ENCODE peak calls at places on chromosomes 6 and 20, in eight cellular contexts. A, S, J, G, N, Z, R and T are unnamed samples.

GRCh38 chr6:167699141-167700036 is 127.3 kb upstream of the AFDN start:
- DNase-seq in N (peak; percentile 85), A (peak; percentile 8), J (no peak), Z (peak; percentile 76), G (peak; percentile 15), S (peak; percentile 72), R (no peak), T (no peak)

GRCh38 chr6:68427630-68428029 is 207.5 kb upstream of the ADGRB3 start:
- DNase-seq in N (no peak), J (no peak), S (no peak), G (no peak), R (no peak), Z (no peak), A (no peak), T (no peak)

GRCh38 chr20:21693322-21693721 is 12.1 kb upstream of the PAX1 start:
- DNase-seq in N (no peak), Z (no peak), G (no peak), S (no peak), R (peak; percentile 67), J (peak; percentile 36), A (no peak), T (no peak)

GRCh38 chr20:1154734-1155133 is 30.0 kb downstream of the TMEM74B start:
- DNase-seq in J (no peak), S (no peak), R (no peak), N (no peak), A (no peak), G (no peak), Z (no peak), T (peak; percentile 12)

GRCh38 chr6:26056583-26057350 is 30.5 kb upstream of the HFE start:
- DNase-seq in Z (no peak), S (no peak), A (peak; percentile 24), J (peak; percentile 23), R (peak; percentile 56), G (no peak), N (no peak), T (peak; percentile 94)

GRCh38 chr6:2782356-2782708 is 17.1 kb downstream of the WRNIP1 start:
- DNase-seq in Z (no peak), A (no peak), G (no peak), R (no peak), S (no peak), N (no peak), J (no peak), T (no peak)

GRCh38 chr6:18503588-18504231 is 116.6 kb downstream of the RNF144B start:
- DNase-seq in N (no peak), A (peak; percentile 81), J (peak; percentile 78), R (peak; percentile 83), S (peak; percentile 32), Z (no peak), G (no peak), T (peak; percentile 92)

GRCh38 chr6:116060572-116061283 is at the start of gene FRK:
- DNase-seq in Z (no peak), J (no peak), N (no peak), S (peak; percentile 17), G (no peak), A (peak; percentile 49), R (no peak), T (no peak)

GRCh38 chr6:41687501-41688175 is 47.8 kb downstream of the TFEB start:
- DNase-seq in Z (no peak), S (no peak), R (no peak), A (no peak), G (no peak), N (no peak), J (no peak), T (no peak)

GRCh38 chr20:33658510-33658909 is 3.6 kb upstream of the C20orf144 start:
- DNase-seq in S (no peak), N (no peak), G (no peak), A (no peak), J (no peak), Z (no peak), R (no peak), T (no peak)

GRCh38 chr20:47055699-47056369 is 161.2 kb downstream of the EYA2 start:
- DNase-seq in R (no peak), S (no peak), N (no peak), G (no peak), Z (no peak), J (no peak), A (peak; percentile 80), T (no peak)

GRCh38 chr20:11207749-11208502 is 534.1 kb upstream of the JAG1 start:
- DNase-seq in N (no peak), Z (no peak), A (peak; percentile 72), R (no peak), G (no peak), J (no peak), S (no peak), T (no peak)

GRCh38 chr6:104218132-104218531 is 641.6 kb downstream of the HACE1 start:
- DNase-seq in R (no peak), A (no peak), S (no peak), G (no peak), J (no peak), Z (no peak), N (no peak), T (no peak)

GRCh38 chr20:48155231-48155630 is 369.9 kb upstream of the SULF2 start:
- DNase-seq in N (no peak), A (no peak), Z (no peak), R (no peak), G (no peak), J (no peak), S (no peak), T (no peak)

GRCh38 chr6:168179702-168180382 is 100.8 kb upstream of the FRMD1 start:
- DNase-seq in S (no peak), N (no peak), J (no peak), A (no peak), Z (no peak), G (no peak), R (no peak), T (no peak)

GRCh38 chr20:45857836-45858250 is 429 bp downstream of the ZSWIM3 start:
- DNase-seq in A (no peak), J (no peak), N (no peak), S (no peak), R (peak; percentile 44), Z (no peak), G (no peak), T (no peak)

GRCh38 chr20:49519777-49520359 is 37.4 kb upstream of the KCNB1 start:
- DNase-seq in A (no peak), R (no peak), Z (no peak), N (no peak), J (no peak), S (no peak), G (no peak), T (no peak)
- TF ChIP-seq CTCF in A (no peak), R (no peak), Z (no peak), N (no peak), J (no peak), S (no peak), G (no peak), T (no peak)

GRCh38 chr6:373031-373430 is 18.5 kb upstream of the IRF4 start:
- DNase-seq in N (no peak), S (no peak), J (no peak), A (no peak), G (no peak), Z (no peak), R (no peak), T (no peak)

GRCh38 chr6:374956-375355 is 16.6 kb upstream of the IRF4 start:
- DNase-seq in N (no peak), Z (no peak), R (no peak), A (no peak), J (no peak), G (no peak), S (no peak), T (no peak)

GRCh38 chr6:376823-377571 is 14.6 kb upstream of the IRF4 start:
- DNase-seq in A (no peak), J (no peak), N (no peak), R (no peak), G (no peak), S (no peak), Z (no peak), T (no peak)

GRCh38 chr6:372336-372911 is 19.1 kb upstream of the IRF4 start:
- DNase-seq in N (no peak), S (no peak), G (no peak), A (no peak), J (no peak), R (no peak), Z (no peak), T (no peak)

GRCh38 chr6:373773-374724 is 17.5 kb upstream of the IRF4 start:
- DNase-seq in A (peak; percentile 46), R (no peak), G (no peak), Z (no peak), S (no peak), N (no peak), J (peak; percentile 60), T (no peak)
- TF ChIP-seq CTCF in A (peak; percentile 44), R (no peak), G (no peak), Z (peak; percentile 10), S (no peak), N (peak; percentile 14), J (peak; percentile 16), T (peak; percentile 10)

DNA sequence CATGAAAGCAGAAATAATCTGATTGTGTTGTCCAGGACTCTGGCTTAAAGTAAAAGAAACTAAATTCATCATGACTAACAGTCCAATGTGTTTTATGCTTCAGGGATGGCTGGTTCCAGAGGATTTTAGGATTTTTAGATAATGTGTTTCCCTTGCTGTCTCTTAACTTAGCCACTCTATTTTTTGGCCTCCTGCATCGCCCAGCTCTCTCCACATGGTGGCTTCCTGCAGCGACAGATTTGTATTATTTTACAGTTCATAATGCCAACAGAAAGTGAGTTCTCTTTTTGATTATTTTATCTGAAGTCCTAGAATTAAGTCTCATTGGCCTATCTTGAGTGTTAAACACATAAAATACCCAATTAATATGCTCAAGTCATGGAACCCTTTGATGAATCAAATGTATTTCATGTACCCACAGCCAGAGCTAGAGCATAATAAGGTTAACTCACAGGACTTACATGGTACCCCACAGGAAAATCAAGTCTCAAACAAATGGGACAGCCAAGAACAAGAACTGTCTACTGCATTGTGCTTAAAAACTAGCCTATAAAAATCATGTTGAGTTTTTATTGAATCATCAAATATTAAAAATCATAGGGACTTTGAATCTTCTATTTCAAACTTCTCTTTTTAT is 582.5 kb downstream of the DOK5 start:
- DNase-seq in S (no peak), Z (no peak), R (no peak), N (no peak), G (no peak), A (no peak), J (peak; percentile 3), T (no peak)
- TF ChIP-seq CTCF in S (no peak), Z (no peak), R (peak; percentile 53), N (peak; percentile 31), G (peak; percentile 37), A (no peak), J (no peak), T (peak; percentile 13)

DNA sequence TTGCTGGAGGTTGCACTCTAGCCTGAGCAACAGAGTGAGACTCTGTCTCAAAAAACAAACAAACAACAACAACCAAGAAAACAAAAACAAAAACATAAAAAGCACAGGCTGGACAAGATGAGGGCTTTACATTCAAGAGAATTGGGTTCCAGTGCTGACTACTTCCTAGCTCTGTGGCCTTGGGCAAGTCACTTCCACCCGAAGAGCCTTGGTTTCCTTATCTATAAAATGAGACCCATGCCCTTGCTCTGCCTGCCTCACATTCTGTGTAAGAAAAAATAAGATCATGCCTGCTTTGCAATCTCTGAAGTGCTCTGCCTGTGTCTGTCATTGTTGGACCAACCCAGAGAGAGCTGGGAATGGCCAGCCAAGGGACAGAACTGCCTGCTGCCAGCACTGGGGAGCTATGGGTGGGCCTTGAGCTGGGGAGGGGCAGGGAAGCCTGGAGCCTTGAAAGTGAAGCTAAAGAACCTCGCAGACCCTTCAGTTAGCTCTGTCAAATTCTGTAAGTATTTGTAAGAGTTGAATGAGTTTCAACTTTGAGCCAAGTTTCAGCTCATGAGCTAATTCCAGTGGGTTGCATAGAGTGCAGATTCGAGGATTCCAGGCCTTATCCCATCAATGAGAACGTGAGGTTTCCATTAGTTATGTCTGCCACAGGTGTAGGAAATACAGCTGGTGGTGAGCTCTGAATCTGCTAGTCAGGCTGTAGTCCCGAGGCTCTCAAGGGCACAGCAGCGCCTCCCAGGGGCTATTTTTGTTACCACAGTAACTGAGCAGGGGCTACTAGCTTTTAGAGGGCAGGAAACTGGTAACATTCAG is 93.2 kb downstream of the DLGAP4 start:
- DNase-seq in S (no peak), J (peak; percentile 47), Z (no peak), R (peak; percentile 83), A (peak; percentile 16), G (no peak), N (no peak), T (no peak)
- TF ChIP-seq CTCF in S (peak; percentile 18), J (peak; percentile 49), Z (no peak), R (peak; percentile 71), A (peak; percentile 29), G (peak; percentile 28), N (peak; percentile 19), T (no peak)